ENCODE peak calls at places on chromosomes 12 and 14, in six cellular contexts. E, Y, X, P, M and V are unnamed samples.

GRCh38 chr12:52243774-52244614 is 11.0 kb downstream of the KRT7 start:
- DNase-seq in E (peak; percentile 92), Y (peak; percentile 86), X (peak; percentile 64), P (peak; percentile 65), M (peak; percentile 86), V (no peak)

GRCh38 chr14:70803321-70804110 is 5.8 kb downstream of the MAP3K9 start:
- DNase-seq in E (no peak), Y (no peak), X (no peak), P (no peak), M (no peak), V (no peak)

GRCh38 chr14:70011098-70011497 is 131.9 kb downstream of the SMOC1 start:
- DNase-seq in E (no peak), Y (no peak), X (no peak), P (no peak), M (no peak), V (no peak)

GRCh38 chr12:44875417-44875953 is 630 bp downstream of the NELL2 start:
- DNase-seq in E (no peak), Y (no peak), X (no peak), P (no peak), M (no peak), V (no peak)

GRCh38 chr14:93269341-93270068 is 62.4 kb downstream of the UBR7 start:
- DNase-seq in E (peak; percentile 57), Y (no peak), X (no peak), P (peak; percentile 38), M (no peak), V (no peak)

GRCh38 chr14:73786632-73786941 is 65.0 kb upstream of the PTGR2 start:
- DNase-seq in E (no peak), Y (peak; percentile 46), X (peak; percentile 62), P (no peak), M (no peak), V (no peak)

GRCh38 chr12:97713217-97713616 is 250.6 kb downstream of the RMST start:
- DNase-seq in E (no peak), Y (no peak), X (no peak), P (no peak), M (no peak), V (no peak)

GRCh38 chr14:22386924-22387775 is 201.9 kb downstream of the DAD1 start:
- DNase-seq in E (peak; percentile 69), Y (peak; percentile 38), X (no peak), P (peak; percentile 47), M (peak; percentile 78), V (peak; percentile 45)

GRCh38 chr14:53032161-53032803 is 81.4 kb upstream of the FERMT2 start:
- DNase-seq in E (peak; percentile 94), Y (no peak), X (no peak), P (no peak), M (peak; percentile 34), V (no peak)

GRCh38 chr12:4143909-4144308 is 129.7 kb upstream of the CCND2 start:
- DNase-seq in E (no peak), Y (no peak), X (no peak), P (no peak), M (no peak), V (no peak)

GRCh38 chr14:71143391-71144290 is 236.4 kb downstream of the PCNX1 start:
- DNase-seq in E (peak; percentile 80), Y (no peak), X (no peak), P (peak; percentile 15), M (no peak), V (no peak)

GRCh38 chr12:85781751-85782150 is 54.5 kb downstream of the RASSF9 start:
- DNase-seq in E (no peak), Y (no peak), X (no peak), P (no peak), M (no peak), V (no peak)

GRCh38 chr12:30975581-30975980 is 49.0 kb downstream of the TSPAN11 start:
- DNase-seq in E (no peak), Y (no peak), X (peak; percentile 28), P (no peak), M (no peak), V (no peak)

GRCh38 chr14:75515631-75515999 is 6.7 kb upstream of the BATF start:
- DNase-seq in E (no peak), Y (no peak), X (no peak), P (no peak), M (no peak), V (no peak)

GRCh38 chr12:124917135-124917840 is 2.8 kb upstream of the UBC start:
- DNase-seq in E (peak; percentile 100), Y (peak; percentile 96), X (peak; percentile 96), P (peak; percentile 99), M (peak; percentile 99), V (peak; percentile 87)

GRCh38 chr12:122976648-122976975 is 1.6 kb downstream of the OGFOD2 start:
- DNase-seq in E (no peak), Y (no peak), X (no peak), P (no peak), M (no peak), V (no peak)

GRCh38 chr12:93790472-93791152 is 113.4 kb downstream of the CRADD start:
- DNase-seq in E (peak; percentile 88), Y (no peak), X (no peak), P (no peak), M (no peak), V (no peak)

GRCh38 chr12:98514984-98515367 is 414 bp upstream of the TMPO start:
- DNase-seq in E (no peak), Y (no peak), X (no peak), P (no peak), M (no peak), V (no peak)

GRCh38 chr14:37591311-37591940 is 3.6 kb downstream of the FOXA1 start:
- DNase-seq in E (no peak), Y (no peak), X (peak; percentile 5), P (no peak), M (no peak), V (no peak)

GRCh38 chr12:55965941-55966407 is at the start of gene PMEL:
- DNase-seq in E (peak; percentile 8), Y (no peak), X (no peak), P (no peak), M (no peak), V (no peak)

GRCh38 chr12:63093711-63094110 is 57.3 kb downstream of the AVPR1A start:
- DNase-seq in E (no peak), Y (no peak), X (no peak), P (no peak), M (no peak), V (no peak)

GRCh38 chr14:32331227-32331597 is 2.1 kb downstream of the AKAP6 start:
- DNase-seq in E (no peak), Y (no peak), X (no peak), P (no peak), M (no peak), V (no peak)

GRCh38 chr14:61542848-61543790 is 152.2 kb upstream of the HIF1A start:
- DNase-seq in E (peak; percentile 50), Y (no peak), X (no peak), P (no peak), M (no peak), V (no peak)

GRCh38 chr14:53608369-53608768 is 348.3 kb downstream of the BMP4 start:
- DNase-seq in E (no peak), Y (no peak), X (no peak), P (no peak), M (peak; percentile 67), V (no peak)

GRCh38 chr14:68426661-68427549 is 366.0 kb downstream of the ZFP36L1 start:
- DNase-seq in E (no peak), Y (no peak), X (no peak), P (no peak), M (no peak), V (no peak)

GRCh38 chr14:99643343-99643742 is 1.6 kb upstream of the HHIPL1 start:
- DNase-seq in E (no peak), Y (no peak), X (no peak), P (no peak), M (no peak), V (no peak)

GRCh38 chr12:13103391-13104033 is at the start of gene GSG1:
- DNase-seq in E (no peak), Y (no peak), X (no peak), P (no peak), M (no peak), V (no peak)

GRCh38 chr12:34603382-34604035 is 581.2 kb downstream of the ALG10 start:
- DNase-seq in E (no peak), Y (no peak), X (no peak), P (no peak), M (no peak), V (no peak)

GRCh38 chr12:95963104-95963503 is 20.0 kb downstream of the AMDHD1 start:
- DNase-seq in E (no peak), Y (no peak), X (no peak), P (no peak), M (no peak), V (no peak)

GRCh38 chr12:95960241-95960640 is 17.1 kb downstream of the AMDHD1 start:
- DNase-seq in E (no peak), Y (no peak), X (no peak), P (no peak), M (no peak), V (no peak)

GRCh38 chr12:95955549-95956159 is 12.5 kb downstream of the AMDHD1 start:
- DNase-seq in E (no peak), Y (no peak), X (no peak), P (no peak), M (no peak), V (no peak)

GRCh38 chr12:95956557-95957145 is 13.5 kb downstream of the AMDHD1 start:
- DNase-seq in E (no peak), Y (no peak), X (no peak), P (no peak), M (no peak), V (no peak)

GRCh38 chr12:95959107-95959506 is 16.0 kb downstream of the AMDHD1 start:
- DNase-seq in E (peak; percentile 10), Y (no peak), X (no peak), P (no peak), M (no peak), V (no peak)
- TF ChIP-seq CTCF in E (no peak), Y (no peak), X (peak; percentile 20), P (peak; percentile 27), M (no peak), V (no peak)

GRCh38 chr14:80977103-80977728 is 21.8 kb downstream of the TSHR start:
- DNase-seq in E (no peak), Y (no peak), X (no peak), P (no peak), M (no peak), V (no peak)
- TF ChIP-seq CTCF in E (peak; percentile 13), Y (no peak), X (no peak), P (no peak), M (no peak), V (no peak)

GRCh38 chr14:55133416-55133815 is 4.4 kb downstream of the LGALS3 start:
- DNase-seq in E (no peak), Y (no peak), X (no peak), P (no peak), M (peak; percentile 18), V (no peak)
- TF ChIP-seq CTCF in E (no peak), Y (peak; percentile 23), X (peak; percentile 41), P (peak; percentile 38), M (no peak), V (no peak)

DNA sequence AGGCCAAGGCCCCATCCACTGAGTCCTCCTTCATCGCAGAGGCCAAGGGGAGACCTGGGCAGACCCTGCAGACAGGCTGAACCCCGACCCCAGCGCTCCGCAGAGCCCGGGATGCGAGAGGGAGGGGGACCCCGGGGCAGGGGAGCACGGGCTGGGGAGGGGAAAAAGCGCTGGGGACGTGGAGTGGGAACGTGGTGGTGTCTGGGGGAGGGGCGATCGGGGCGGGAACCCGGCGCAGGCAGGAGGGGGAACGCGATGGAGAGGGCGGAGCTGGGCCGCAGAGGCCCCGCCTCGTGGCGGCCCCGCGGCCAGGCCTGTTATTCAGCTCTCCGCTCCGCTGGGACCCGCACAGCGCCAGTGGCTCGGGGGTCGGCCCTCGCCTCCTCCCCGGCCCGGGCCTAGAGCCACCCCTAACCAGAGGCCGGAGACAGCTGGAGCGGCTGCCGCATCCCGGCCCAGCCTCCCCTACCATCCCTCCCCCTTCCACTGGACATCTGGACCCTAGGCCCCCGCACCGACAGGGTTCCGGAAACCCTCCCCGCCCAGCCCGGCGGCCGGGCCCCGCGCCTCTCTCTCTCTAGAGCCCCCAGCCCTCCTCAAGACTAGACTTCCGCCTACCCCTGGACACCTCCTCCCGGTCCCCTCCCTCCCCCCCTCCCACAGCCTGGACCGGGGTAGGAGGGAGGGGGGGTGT is at the start of gene ARHGEF25:
- DNase-seq in E (peak; percentile 48), Y (peak; percentile 77), X (peak; percentile 90), P (no peak), M (peak; percentile 34), V (peak; percentile 60)
- TF ChIP-seq CTCF in E (no peak), Y (no peak), X (no peak), P (no peak), M (no peak), V (no peak)